ENCODE peak calls at places on chromosomes 12 and 14, in nine cellular contexts. K, I, S, Y, A, T, R, N and Q are unnamed samples.

GRCh38 chr14:53855574-53855973 is 101.1 kb downstream of the BMP4 start:
- DNase-seq in K (no peak), I (no peak), S (no peak), Y (no peak), A (no peak), T (no peak), R (no peak), N (no peak), Q (no peak)

GRCh38 chr12:84862190-84862589 is 50.4 kb downstream of the SLC6A15 start:
- DNase-seq in K (no peak), I (no peak), S (no peak), Y (no peak), A (no peak), T (no peak), R (no peak), N (no peak), Q (peak; percentile 24)

GRCh38 chr14:95285566-95285965 is 34.1 kb downstream of the CLMN start:
- DNase-seq in K (no peak), I (no peak), S (no peak), Y (no peak), A (no peak), T (no peak), R (no peak), N (no peak), Q (no peak)

GRCh38 chr12:26848156-26848825 is 15.3 kb upstream of the ITPR2 start:
- DNase-seq in K (no peak), I (no peak), S (no peak), Y (no peak), A (peak; percentile 63), T (no peak), R (no peak), N (no peak), Q (peak; percentile 62)

GRCh38 chr12:49953961-49954835 is 3.7 kb downstream of the AQP2 start:
- DNase-seq in K (no peak), I (peak; percentile 35), S (no peak), Y (no peak), A (no peak), T (no peak), R (no peak), N (no peak), Q (no peak)

GRCh38 chr12:575948-576612 is 87.2 kb downstream of the NINJ2 start:
- DNase-seq in K (peak; percentile 41), I (peak; percentile 89), S (peak; percentile 75), Y (no peak), A (peak; percentile 31), T (peak; percentile 83), R (no peak), N (peak; percentile 83), Q (peak; percentile 58)

GRCh38 chr14:101927859-101928258 is 36.5 kb upstream of the DYNC1H1 start:
- DNase-seq in K (no peak), I (peak; percentile 87), S (peak; percentile 96), Y (peak; percentile 76), A (peak; percentile 98), T (no peak), R (peak; percentile 26), N (no peak), Q (peak; percentile 98)

GRCh38 chr14:68549057-68549421 is 243.8 kb downstream of the ZFP36L1 start:
- DNase-seq in K (peak; percentile 74), I (no peak), S (peak; percentile 58), Y (no peak), A (peak; percentile 72), T (no peak), R (no peak), N (no peak), Q (peak; percentile 96)

GRCh38 chr12:6532927-6533652 is 1.2 kb upstream of the GAPDH start:
- DNase-seq in K (no peak), I (no peak), S (peak; percentile 68), Y (no peak), A (peak; percentile 76), T (peak; percentile 85), R (no peak), N (peak; percentile 68), Q (peak; percentile 53)

GRCh38 chr14:95557832-95558231 is 23.0 kb downstream of the GLRX5 start:
- DNase-seq in K (no peak), I (no peak), S (no peak), Y (no peak), A (no peak), T (no peak), R (no peak), N (no peak), Q (no peak)

GRCh38 chr14:21040370-21040925 is 1.7 kb upstream of the RNASE7 start:
- DNase-seq in K (no peak), I (no peak), S (no peak), Y (no peak), A (no peak), T (no peak), R (no peak), N (no peak), Q (no peak)

DNA sequence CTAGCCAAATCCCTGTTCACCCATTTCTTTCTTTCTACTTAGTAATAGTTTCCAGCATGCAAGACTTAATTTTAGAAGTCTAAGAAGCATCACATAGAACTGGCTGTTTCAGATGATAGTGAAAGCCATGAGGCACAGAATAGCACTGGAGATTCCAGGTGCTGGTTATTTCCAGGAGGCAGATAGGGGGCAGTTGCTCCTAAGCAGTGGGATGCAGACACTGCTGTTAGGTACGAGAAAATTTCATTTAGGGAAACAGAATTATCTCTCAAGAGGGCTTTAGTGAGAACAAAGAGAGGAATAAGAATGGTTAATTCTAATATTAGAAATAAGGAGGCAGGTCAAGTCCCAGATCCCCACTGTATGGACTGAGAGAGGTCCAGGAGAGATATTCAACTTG is 3.6 kb upstream of the MDGA2 start:
- DNase-seq in K (no peak), I (no peak), S (no peak), Y (no peak), A (no peak), T (peak; percentile 37), R (no peak), N (no peak), Q (no peak)
- TF ChIP-seq CTCF in K (no peak), I (no peak), S (no peak), Y (no peak), A (no peak), T (peak; percentile 55), R (peak; percentile 34), N (no peak), Q (no peak)

GRCh38 chr14:24207625-24208024 is 2.1 kb downstream of the TSSK4 start:
- DNase-seq in K (no peak), I (no peak), S (no peak), Y (no peak), A (no peak), T (no peak), R (no peak), N (no peak), Q (no peak)
- TF ChIP-seq CTCF in K (no peak), I (no peak), S (no peak), Y (no peak), A (no peak), T (no peak), R (no peak), N (no peak), Q (no peak)

DNA sequence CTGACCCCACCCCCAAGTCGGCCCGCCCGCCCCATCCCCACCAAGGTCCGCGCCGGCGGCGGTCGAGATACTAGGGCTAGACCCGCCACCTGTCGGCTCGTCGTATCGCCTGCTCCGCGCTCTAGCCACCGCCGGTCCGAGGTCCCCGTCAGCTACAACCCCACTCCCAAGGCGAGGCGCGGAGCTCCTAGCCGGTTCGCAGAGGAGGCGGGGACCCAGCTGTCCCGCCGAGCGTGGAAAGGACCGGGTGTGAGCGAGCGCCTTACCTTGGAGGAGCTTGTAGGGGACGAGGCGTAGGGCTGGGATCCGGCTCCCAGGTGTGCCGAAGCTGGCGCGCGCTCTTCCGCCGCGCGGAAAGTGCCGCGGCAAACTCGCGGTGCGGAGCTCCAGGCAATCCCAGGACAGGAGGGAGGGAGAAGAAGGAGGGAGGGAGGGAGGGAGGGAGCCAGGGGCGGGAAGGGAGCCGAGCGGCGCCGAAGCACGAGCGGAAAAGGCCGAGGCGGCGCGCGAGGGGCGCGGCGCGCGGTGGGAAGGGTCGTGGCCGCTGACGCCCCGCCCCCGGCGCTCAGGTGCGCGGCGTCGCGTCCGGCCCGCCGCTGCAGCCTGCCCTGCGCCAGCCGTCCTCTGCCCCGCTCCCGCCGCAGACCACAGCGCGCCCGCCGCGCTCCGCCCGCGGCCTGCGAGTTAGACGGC is at the start of gene PAWR:
- DNase-seq in K (peak; percentile 70), I (peak; percentile 80), S (peak; percentile 72), Y (peak; percentile 11), A (peak; percentile 66), T (peak; percentile 95), R (no peak), N (peak; percentile 90), Q (peak; percentile 46)
- TF ChIP-seq CTCF in K (no peak), I (peak; percentile 6), S (no peak), Y (peak; percentile 30), A (peak; percentile 30), T (peak; percentile 39), R (peak; percentile 20), N (no peak), Q (no peak)

GRCh38 chr14:99659333-99659741 is 14.4 kb downstream of the HHIPL1 start:
- DNase-seq in K (no peak), I (no peak), S (no peak), Y (no peak), A (no peak), T (no peak), R (no peak), N (peak; percentile 71), Q (no peak)
- TF ChIP-seq CTCF in K (no peak), I (peak; percentile 32), S (no peak), Y (no peak), A (no peak), T (no peak), R (peak; percentile 14), N (peak; percentile 29), Q (no peak)